ENCODE peak calls at places on chromosomes 5 and 9, in eight cellular contexts. J is H9, Q is fibroblast of lung, T is neuronal stem cell, Z is astrocyte, L is endodermal cell, F is Karpas-422, B is DND-41. U is an unnamed sample.

GRCh38 chr5:146662229-146662628 is 146.2 kb upstream of the GPR151 start:
- DNase-seq in J (no peak), Q (no peak), T (no peak), Z (no peak), L (no peak), F (peak; percentile 76), B (peak; percentile 13), U (peak; percentile 22)

GRCh38 chr5:77418601-77419591 is 73.2 kb downstream of the WDR41 start:
- DNase-seq in J (no peak), Q (peak; percentile 29), T (no peak), Z (peak; percentile 6), L (no peak), F (no peak), B (no peak), U (peak; percentile 6)

GRCh38 chr5:10854526-10855277 is 93.7 kb upstream of the DAP start:
- DNase-seq in J (no peak), Q (no peak), T (no peak), Z (no peak), L (no peak), F (no peak), B (no peak), U (peak; percentile 5)

GRCh38 chr5:35393901-35394300 is 163.6 kb upstream of the PRLR start:
- DNase-seq in J (no peak), Q (no peak), T (no peak), Z (no peak), L (no peak), F (no peak), B (no peak), U (no peak)

GRCh38 chr5:147985593-147985992 is 78.2 kb upstream of the SPINK5 start:
- DNase-seq in J (no peak), Q (no peak), T (no peak), Z (no peak), L (no peak), F (no peak), B (no peak), U (no peak)

GRCh38 chr5:172334196-172334595 is 50.6 kb upstream of the UBTD2 start:
- DNase-seq in J (peak; percentile 51), Q (no peak), T (no peak), Z (no peak), L (peak; percentile 79), F (peak; percentile 73), B (no peak), U (no peak)

GRCh38 chr5:8953016-8953415 is 592.9 kb downstream of the SEMA5A start:
- DNase-seq in J (no peak), Q (no peak), T (no peak), Z (no peak), L (no peak), F (no peak), B (peak; percentile 69), U (no peak)

GRCh38 chr5:176514244-176514918 is 22.8 kb downstream of the RNF44 start:
- DNase-seq in J (no peak), Q (no peak), T (no peak), Z (no peak), L (no peak), F (peak; percentile 49), B (no peak), U (no peak)

GRCh38 chr9:30995951-30996738 is 1388.3 kb upstream of the ACO1 start:
- DNase-seq in J (no peak), Q (no peak), T (no peak), Z (no peak), L (no peak), F (no peak), B (no peak), U (no peak)

GRCh38 chr5:3694819-3695218 is 99.2 kb downstream of the IRX1 start:
- DNase-seq in J (no peak), Q (peak; percentile 64), T (no peak), Z (peak; percentile 54), L (no peak), F (no peak), B (no peak), U (peak; percentile 93)

GRCh38 chr9:105171589-105171988 is 72.9 kb upstream of the SLC44A1 start:
- DNase-seq in J (no peak), Q (no peak), T (no peak), Z (no peak), L (no peak), F (no peak), B (no peak), U (no peak)

GRCh38 chr5:154038241-154038603 is 488 bp downstream of the FAM114A2 start:
- DNase-seq in J (no peak), Q (no peak), T (no peak), Z (no peak), L (no peak), F (peak; percentile 87), B (peak; percentile 43), U (no peak)

GRCh38 chr5:77353251-77353650 is 138.9 kb downstream of the WDR41 start:
- DNase-seq in J (no peak), Q (no peak), T (no peak), Z (no peak), L (no peak), F (no peak), B (no peak), U (no peak)

GRCh38 chr9:136059321-136059791 is 35.7 kb downstream of the NACC2 start:
- DNase-seq in J (no peak), Q (no peak), T (no peak), Z (no peak), L (no peak), F (no peak), B (no peak), U (no peak)

GRCh38 chr5:154285661-154286408 is 95.3 kb downstream of the GALNT10 start:
- DNase-seq in J (no peak), Q (peak; percentile 94), T (no peak), Z (peak; percentile 92), L (peak; percentile 53), F (no peak), B (no peak), U (no peak)

GRCh38 chr5:101418735-101419134 is 515.7 kb upstream of the ST8SIA4 start:
- DNase-seq in J (no peak), Q (peak; percentile 29), T (no peak), Z (no peak), L (no peak), F (no peak), B (no peak), U (no peak)

GRCh38 chr9:99825158-99826046 is 3.7 kb downstream of the NR4A3 start:
- DNase-seq in J (peak; percentile 53), Q (no peak), T (no peak), Z (no peak), L (peak; percentile 76), F (no peak), B (no peak), U (no peak)

GRCh38 chr9:137128158-137129088 is 10.5 kb upstream of the GRIN1 start:
- DNase-seq in J (no peak), Q (no peak), T (no peak), Z (no peak), L (peak; percentile 30), F (peak; percentile 74), B (peak; percentile 73), U (no peak)

GRCh38 chr5:151924564-151925395 is at the start of gene GLRA1:
- DNase-seq in J (peak; percentile 74), Q (peak; percentile 51), T (peak; percentile 83), Z (peak; percentile 31), L (peak; percentile 93), F (peak; percentile 68), B (peak; percentile 71), U (peak; percentile 25)

DNA sequence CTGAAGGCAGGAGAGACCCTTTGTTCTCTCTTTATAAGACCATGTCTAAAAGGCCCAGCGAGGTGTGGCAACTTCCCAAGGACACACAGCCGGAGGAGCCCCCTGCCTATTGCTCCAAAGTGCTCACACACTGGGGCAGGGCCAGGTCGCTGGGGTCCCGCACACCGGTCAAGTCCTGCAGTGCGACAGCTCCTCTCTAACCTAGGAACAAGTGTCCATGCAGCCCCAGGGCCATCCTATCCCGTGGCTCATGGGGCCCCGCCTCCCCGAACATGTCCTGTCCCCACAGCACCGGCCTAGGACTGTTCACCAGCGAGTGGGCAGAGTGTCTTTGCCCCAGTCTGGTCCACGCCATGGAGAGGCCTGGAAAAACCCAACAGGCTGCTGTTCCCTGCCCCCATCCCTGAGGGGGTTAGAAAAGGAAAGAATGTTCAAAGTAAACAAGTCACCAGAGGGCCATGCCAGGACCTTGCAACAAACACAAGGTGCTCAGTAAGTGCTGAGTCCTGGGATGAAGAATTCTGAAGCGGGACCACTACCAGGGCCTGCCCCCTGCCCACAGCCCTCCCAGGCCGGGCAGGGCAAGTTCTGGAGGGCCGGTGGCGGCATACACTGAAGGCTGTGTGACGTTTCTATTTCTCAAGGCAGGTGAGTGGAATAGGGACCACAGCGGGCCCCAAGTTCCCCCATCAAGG is 958 bp downstream of the NINJ1 start:
- DNase-seq in J (no peak), Q (no peak), T (no peak), Z (no peak), L (peak; percentile 69), F (no peak), B (no peak), U (peak; percentile 39)
- H3K9ac ChIP-seq in J (no peak overlapping the region), Q (peak overlapping the region; percentile 92), T (peak overlapping the region; percentile 75), Z (peak overlapping the region; percentile 93), L (peak overlapping the region; percentile 83), F (peak overlapping the region; percentile 73), B (peak overlapping the region; percentile 76), U (peak overlapping the region; percentile 88)

GRCh38 chr5:37771203-37771611 is 68.6 kb downstream of the GDNF start:
- DNase-seq in J (no peak), Q (no peak), T (no peak), Z (no peak), L (no peak), F (no peak), B (no peak), U (no peak)
- H3K27ac ChIP-seq in J (no peak overlapping the region), Q (peak overlapping the region; percentile 77), T (no peak overlapping the region), Z (peak overlapping the region; percentile 86), L (no peak overlapping the region), F (no peak overlapping the region), B (no peak overlapping the region), U (peak overlapping the region; percentile 23)

DNA sequence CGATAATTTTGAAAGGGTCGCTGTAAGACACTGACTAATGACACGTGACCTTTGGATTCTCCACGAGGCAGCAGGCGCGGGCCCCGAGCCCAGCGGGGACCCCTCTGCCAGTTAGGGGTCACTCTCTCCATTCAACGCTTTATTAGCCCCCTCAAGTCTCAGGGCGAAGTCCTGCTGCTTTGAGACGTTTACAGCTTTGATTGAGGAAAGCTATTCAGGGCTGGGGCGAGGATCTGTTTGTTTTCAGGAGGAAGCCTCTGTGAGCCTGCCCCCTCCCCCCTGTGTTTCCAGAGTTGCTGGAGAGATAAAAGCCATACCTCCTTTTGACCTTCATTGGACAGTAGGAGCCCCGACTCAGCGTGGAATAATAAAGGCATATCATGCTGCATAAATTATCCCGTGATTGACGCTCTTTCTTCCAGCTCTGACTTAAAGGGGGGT is 31.4 kb upstream of the MSX2 start:
- DNase-seq in J (peak; percentile 71), Q (no peak), T (peak; percentile 67), Z (no peak), L (peak; percentile 93), F (no peak), B (no peak), U (no peak)
- H3K9ac ChIP-seq in J (no peak overlapping the region), Q (no peak overlapping the region), T (no peak overlapping the region), Z (no peak overlapping the region), L (no peak overlapping the region), F (no peak overlapping the region), B (no peak overlapping the region), U (no peak overlapping the region)

DNA sequence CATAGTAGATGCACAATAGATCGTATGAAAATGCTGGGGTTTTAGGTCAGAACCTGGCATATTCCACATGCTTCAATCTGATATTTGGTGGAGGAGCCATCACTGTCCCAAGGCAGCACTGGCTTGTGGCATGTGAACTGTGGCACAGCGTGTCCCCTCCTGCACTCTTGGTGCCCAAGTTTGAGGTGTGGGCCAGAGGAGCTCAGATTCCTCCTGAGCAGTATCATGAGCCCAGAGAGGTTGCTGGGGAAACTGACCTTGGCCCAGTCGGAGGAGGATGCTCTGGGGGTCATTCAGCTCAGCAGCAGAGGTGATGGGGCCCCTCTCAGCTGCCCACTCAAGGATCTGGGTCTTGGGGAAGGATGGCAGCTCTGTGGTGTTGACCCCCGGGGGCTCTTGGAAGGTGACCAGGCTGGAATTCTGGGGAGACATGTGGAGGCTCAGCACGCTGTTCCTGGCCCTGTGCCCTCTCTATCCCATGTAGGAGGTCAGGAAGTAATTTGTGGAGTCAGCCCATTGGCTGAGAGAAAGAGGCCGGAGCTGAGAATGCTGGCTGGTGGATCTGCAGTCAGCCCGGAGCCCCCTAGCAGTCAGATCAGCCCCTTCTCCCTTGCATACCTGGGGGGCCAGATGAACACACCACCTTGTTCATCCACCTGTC is 23.7 kb downstream of the FPGS start:
- DNase-seq in J (no peak), Q (no peak), T (no peak), Z (no peak), L (peak; percentile 43), F (no peak), B (no peak), U (no peak)
- H3K27ac ChIP-seq in J (no peak overlapping the region), Q (no peak overlapping the region), T (no peak overlapping the region), Z (no peak overlapping the region), L (no peak overlapping the region), F (no peak overlapping the region), B (no peak overlapping the region), U (no peak overlapping the region)